ENCODE peak calls at places on chromosomes 13 and 19, in four cellular contexts. P is HL-60, V is heart right ventricle, X is thoracic aorta. L is an unnamed sample.

GRCh38 chr13:47158583-47158982 is 261.7 kb upstream of the HTR2A start:
- DNase-seq in P (no peak), V (no peak), X (no peak), L (no peak)

GRCh38 chr13:23743269-23743668 is 145.9 kb downstream of the MIPEP start:
- DNase-seq in P (no peak), V (no peak), X (no peak), L (no peak)

GRCh38 chr19:41902594-41902993 is 19.6 kb downstream of the ARHGEF1 start:
- DNase-seq in P (no peak), V (no peak), X (no peak), L (no peak)

GRCh38 chr13:26480246-26480855 is 77.1 kb upstream of the WASF3 start:
- DNase-seq in P (no peak), V (no peak), X (no peak), L (no peak)

GRCh38 chr13:36282818-36283432 is 14.7 kb downstream of the CCDC169 start:
- DNase-seq in P (no peak), V (no peak), X (no peak), L (no peak)

GRCh38 chr13:40780822-40781401 is 8.5 kb upstream of the SLC25A15 start:
- DNase-seq in P (no peak), V (no peak), X (no peak), L (no peak)

GRCh38 chr13:42524487-42525034 is 49.4 kb upstream of the TNFSF11 start:
- DNase-seq in P (no peak), V (no peak), X (no peak), L (no peak)

GRCh38 chr19:12668937-12669271 is 2.3 kb downstream of the WDR83 start:
- DNase-seq in P (peak), V (peak), X (no peak), L (peak)

GRCh38 chr13:101706651-101707050 is 254.2 kb downstream of the ITGBL1 start:
- DNase-seq in P (peak), V (no peak), X (no peak), L (peak)

GRCh38 chr13:20035130-20035529 is 76.6 kb downstream of the ZMYM2 start:
- DNase-seq in P (no peak), V (no peak), X (no peak), L (no peak)

GRCh38 chr13:73943137-73943964 is 190.9 kb downstream of the KLF12 start:
- DNase-seq in P (no peak), V (no peak), X (no peak), L (no peak)

GRCh38 chr19:8240274-8241229 is 31.4 kb downstream of the CERS4 start:
- DNase-seq in P (peak), V (peak), X (peak), L (peak)

GRCh38 chr19:10505583-10506229 is 2.5 kb upstream of the KEAP1 start:
- DNase-seq in P (peak), V (peak), X (peak), L (peak)

GRCh38 chr13:56907766-56908165 is 233.0 kb upstream of the PRR20A start:
- DNase-seq in P (no peak), V (no peak), X (no peak), L (no peak)

GRCh38 chr13:20873348-20873747 is 29.2 kb downstream of the XPO4 start:
- DNase-seq in P (no peak), V (no peak), X (no peak), L (no peak)

GRCh38 chr13:60351816-60352215 is 45.2 kb upstream of the TDRD3 start:
- DNase-seq in P (no peak), V (no peak), X (no peak), L (no peak)

GRCh38 chr19:30353394-30353793 is 18.8 kb upstream of the ZNF536 start:
- DNase-seq in P (no peak), V (no peak), X (no peak), L (no peak)

DNA sequence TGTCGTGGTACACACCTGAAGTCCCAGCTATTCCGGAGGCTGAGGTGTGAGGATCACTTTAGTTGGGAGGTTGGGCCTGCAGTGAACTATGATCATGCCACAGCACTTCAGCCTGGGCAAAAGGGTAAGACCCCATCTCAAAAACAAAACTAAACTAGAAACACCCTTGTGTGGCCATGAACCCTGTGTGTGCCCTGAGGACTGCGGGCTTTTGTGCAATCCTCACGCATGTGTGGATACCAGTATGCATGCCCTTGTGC is 1.1 kb upstream of the EGLN2 start:
- DNase-seq in P (no peak), V (no peak), X (no peak), L (no peak)
- H3K4me3 ChIP-seq in P (peak), V (peak), X (peak), L (peak)

GRCh38 chr13:97352815-97353214 is 81.2 kb upstream of the RAP2A start:
- DNase-seq in P (no peak), V (no peak), X (no peak), L (no peak)

GRCh38 chr13:97353927-97354326 is 80.0 kb upstream of the RAP2A start:
- DNase-seq in P (no peak), V (no peak), X (no peak), L (no peak)

GRCh38 chr13:97359181-97360057 is 74.5 kb upstream of the RAP2A start:
- DNase-seq in P (peak), V (peak), X (no peak), L (no peak)

GRCh38 chr13:97354808-97355207 is 79.2 kb upstream of the RAP2A start:
- DNase-seq in P (no peak), V (no peak), X (no peak), L (no peak)

GRCh38 chr13:97356592-97356991 is 77.4 kb upstream of the RAP2A start:
- DNase-seq in P (no peak), V (no peak), X (no peak), L (no peak)
- H3K4me3 ChIP-seq in P (no peak), V (no peak), X (no peak), L (no peak)

GRCh38 chr19:4717966-4718701 is 5.5 kb downstream of the DPP9 start:
- DNase-seq in P (no peak), V (no peak), X (no peak), L (no peak)
- H3K4me3 ChIP-seq in P (no peak), V (no peak), X (no peak), L (no peak)

GRCh38 chr19:54969647-54970046 is 3.5 kb downstream of the NLRP2 start:
- DNase-seq in P (no peak), V (no peak), X (no peak), L (no peak)

DNA sequence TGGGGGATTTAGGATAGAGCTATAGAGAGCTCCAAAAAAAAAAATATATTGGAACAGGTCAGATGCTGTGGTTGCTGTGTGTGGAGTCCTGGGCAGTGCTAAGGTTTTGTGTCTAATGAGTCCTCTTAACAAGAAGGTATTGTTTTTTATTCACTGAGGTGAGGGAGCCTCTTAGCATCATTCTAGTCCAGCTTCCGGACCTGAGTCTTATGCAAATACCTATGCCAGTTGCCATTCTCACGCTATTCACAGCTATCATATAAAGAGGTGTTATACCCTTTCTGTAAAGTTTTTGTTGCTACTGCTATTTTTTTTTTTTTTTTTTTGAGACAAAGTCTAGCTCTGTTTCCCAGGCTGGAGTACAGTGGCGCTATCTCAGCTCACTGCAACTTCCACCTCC is 1.4 kb downstream of the NLRP2 start:
- DNase-seq in P (no peak), V (no peak), X (no peak), L (no peak)
- H3K4me3 ChIP-seq in P (no peak), V (no peak), X (no peak), L (no peak)